ENCODE peak calls at places on chromosome 13, in seven cellular contexts. C is CD8-positive, alpha-beta T cell; P is neuronal stem cell; Y is iPS DF 6.9; S is stomach; O is PC-3; F is mesenchymal stem cell. M is an unnamed sample.

GRCh38 chr13:25494708-25495411 is 123.1 kb downstream of the ATP8A2 start:
- DNase-seq in C (no peak), P (no peak), Y (no peak), S (no peak), O (no peak), F (no peak), M (no peak)

GRCh38 chr13:100520936-100521765 is 67.4 kb downstream of the GGACT start:
- DNase-seq in C (no peak), P (no peak), Y (no peak), S (no peak), O (no peak), F (no peak), M (no peak)

GRCh38 chr13:90709329-90709728 is 638.2 kb upstream of the MIR17HG start:
- DNase-seq in C (no peak), P (no peak), Y (no peak), S (no peak), O (no peak), F (no peak), M (no peak)

GRCh38 chr13:24097667-24098066 is 62.9 kb upstream of the SPATA13 start:
- DNase-seq in C (no peak), P (no peak), Y (no peak), S (no peak), O (no peak), F (no peak), M (no peak)

GRCh38 chr13:22114630-22115311 is 443.9 kb downstream of the FGF9 start:
- DNase-seq in C (no peak), P (no peak), Y (no peak), S (no peak), O (no peak), F (peak; percentile 44), M (no peak)

GRCh38 chr13:40101708-40102359 is 446.4 kb downstream of the COG6 start:
- DNase-seq in C (no peak), P (no peak), Y (no peak), S (no peak), O (no peak), F (no peak), M (peak; percentile 45)

GRCh38 chr13:71867101-71867814 is at the start of gene DACH1:
- DNase-seq in C (no peak), P (peak; percentile 75), Y (no peak), S (peak; percentile 28), O (peak; percentile 24), F (peak; percentile 98), M (no peak)

GRCh38 chr13:93248627-93249047 is 22.0 kb downstream of the GPC6 start:
- DNase-seq in C (no peak), P (peak; percentile 40), Y (no peak), S (peak; percentile 31), O (peak; percentile 78), F (peak; percentile 71), M (no peak)

GRCh38 chr13:103403148-103403740 is 337.0 kb upstream of the SLC10A2 start:
- DNase-seq in C (no peak), P (no peak), Y (no peak), S (no peak), O (peak; percentile 30), F (no peak), M (peak; percentile 44)

GRCh38 chr13:103403814-103404213 is 337.6 kb upstream of the SLC10A2 start:
- DNase-seq in C (no peak), P (no peak), Y (no peak), S (no peak), O (no peak), F (no peak), M (no peak)

DNA sequence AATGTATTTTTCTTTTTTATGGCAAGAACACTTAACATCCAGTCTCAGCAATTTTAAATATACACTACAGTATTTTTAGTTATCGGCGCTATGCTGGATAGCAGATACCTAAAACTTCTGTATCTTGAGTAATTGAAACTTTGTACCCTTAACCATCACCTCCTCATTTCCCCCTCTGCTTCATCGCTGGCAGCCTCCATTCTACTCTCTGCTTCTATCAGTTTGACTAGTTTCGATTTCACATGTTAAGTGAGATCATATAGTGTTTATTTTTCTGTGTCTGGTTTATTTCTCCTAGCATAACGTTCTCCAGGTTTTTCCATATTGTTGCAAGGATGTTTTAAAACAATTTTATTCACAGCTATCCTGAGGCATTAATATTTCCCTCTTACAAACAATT is 340.8 kb upstream of the SLC10A2 start:
- DNase-seq in C (no peak), P (no peak), Y (no peak), S (no peak), O (no peak), F (no peak), M (no peak)
- H3K27ac ChIP-seq in C (no peak overlapping the region), P (no peak overlapping the region), Y (no peak overlapping the region), S (no peak overlapping the region), O (no peak overlapping the region), F (no peak overlapping the region), M (no peak overlapping the region)

GRCh38 chr13:34308725-34309124 is 490.8 kb downstream of the RFC3 start:
- DNase-seq in C (no peak), P (no peak), Y (no peak), S (no peak), O (no peak), F (peak; percentile 21), M (peak; percentile 71)

GRCh38 chr13:34302596-34302995 is 484.6 kb downstream of the RFC3 start:
- DNase-seq in C (no peak), P (no peak), Y (no peak), S (no peak), O (no peak), F (no peak), M (no peak)

GRCh38 chr13:34300559-34300958 is 482.6 kb downstream of the RFC3 start:
- DNase-seq in C (no peak), P (no peak), Y (no peak), S (no peak), O (no peak), F (peak; percentile 49), M (no peak)

GRCh38 chr13:34303346-34303745 is 485.4 kb downstream of the RFC3 start:
- DNase-seq in C (no peak), P (no peak), Y (no peak), S (peak; percentile 31), O (peak; percentile 43), F (no peak), M (peak; percentile 87)
- H3K27ac ChIP-seq in C (no peak overlapping the region), P (no peak overlapping the region), Y (no peak overlapping the region), S (no peak overlapping the region), O (no peak overlapping the region), F (no peak overlapping the region), M (peak overlapping the region; percentile 90)

DNA sequence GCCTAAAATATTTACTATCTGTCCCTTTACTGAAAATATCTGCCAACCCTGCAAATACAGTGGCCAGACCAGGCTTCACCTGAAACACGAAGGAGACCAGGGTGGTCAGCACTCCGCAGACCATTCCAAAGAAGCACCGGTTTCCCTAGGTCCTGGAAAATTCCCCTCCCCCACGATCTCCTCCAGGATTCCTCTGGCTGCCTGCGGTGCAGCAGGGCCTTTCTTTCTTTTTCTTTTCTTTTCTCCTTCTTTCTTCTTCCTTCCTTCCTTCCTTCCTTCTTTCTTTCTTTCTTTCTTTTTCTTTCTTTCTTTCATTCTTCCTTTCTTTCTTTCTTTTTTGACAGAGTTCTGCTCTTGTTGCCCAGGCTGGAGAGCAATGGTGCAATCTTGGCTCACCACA is 152.7 kb downstream of the USP12 start:
- DNase-seq in C (no peak), P (no peak), Y (no peak), S (no peak), O (no peak), F (no peak), M (no peak)
- H3K27ac ChIP-seq in C (no peak overlapping the region), P (no peak overlapping the region), Y (no peak overlapping the region), S (peak overlapping the region; percentile 33), O (no peak overlapping the region), F (no peak overlapping the region), M (no peak overlapping the region)

DNA sequence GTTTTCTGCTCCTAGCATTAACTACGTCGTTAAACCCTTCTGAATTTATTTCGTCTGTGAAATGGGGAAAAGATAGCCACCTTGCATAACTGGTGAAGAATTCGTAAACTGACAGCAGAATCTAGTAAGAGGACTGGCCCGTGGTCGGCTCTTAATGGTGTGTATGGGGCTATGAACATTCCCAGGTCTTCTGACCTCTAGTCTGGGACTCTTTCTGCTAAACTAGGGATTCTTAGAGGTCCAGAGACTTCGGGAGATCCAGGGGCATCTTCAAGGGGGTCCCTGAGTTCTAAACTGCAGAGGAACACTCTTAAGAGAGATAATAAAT is 231.1 kb upstream of the SERP2 start:
- DNase-seq in C (no peak), P (no peak), Y (no peak), S (no peak), O (no peak), F (no peak), M (no peak)
- H3K27ac ChIP-seq in C (peak overlapping the region; percentile 68), P (no peak overlapping the region), Y (no peak overlapping the region), S (peak overlapping the region; percentile 90), O (peak overlapping the region; percentile 70), F (peak overlapping the region; percentile 72), M (peak overlapping the region; percentile 92)

GRCh38 chr13:98976338-98976737 is 1.5 kb downstream of the DOCK9 start:
- DNase-seq in C (no peak), P (no peak), Y (no peak), S (no peak), O (no peak), F (peak; percentile 66), M (no peak)

GRCh38 chr13:98976941-98977340 is 923 bp downstream of the DOCK9 start:
- DNase-seq in C (no peak), P (no peak), Y (no peak), S (no peak), O (no peak), F (peak; percentile 38), M (no peak)

GRCh38 chr13:98974053-98974452 is 3.8 kb downstream of the DOCK9 start:
- DNase-seq in C (no peak), P (no peak), Y (no peak), S (no peak), O (no peak), F (no peak), M (no peak)

GRCh38 chr13:98977568-98978270 is at the start of gene DOCK9:
- DNase-seq in C (no peak), P (peak; percentile 26), Y (no peak), S (peak; percentile 60), O (peak; percentile 25), F (peak; percentile 84), M (no peak)

DNA sequence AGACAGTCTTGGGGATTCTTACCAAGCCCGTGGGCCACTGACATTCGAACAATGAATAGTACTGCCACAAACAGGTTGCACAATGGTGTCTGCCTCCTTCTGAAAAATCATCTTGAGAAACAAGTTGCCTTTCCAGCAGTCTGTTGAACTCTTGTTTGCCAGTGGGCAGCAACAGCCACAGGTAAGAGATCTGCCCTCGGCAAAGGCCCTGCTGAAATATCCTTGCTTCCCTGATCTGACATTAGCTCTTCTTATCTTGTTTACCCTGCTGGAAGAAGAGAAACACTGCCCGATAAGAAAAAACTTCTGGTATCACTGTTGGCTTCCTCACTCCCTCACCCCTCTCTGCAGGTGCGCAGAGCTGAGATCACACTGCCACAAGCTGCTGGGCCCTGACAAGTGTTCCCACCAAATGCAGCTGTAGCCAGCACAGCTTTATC is 2.0 kb downstream of the DOCK9 start:
- DNase-seq in C (no peak), P (no peak), Y (no peak), S (no peak), O (no peak), F (peak; percentile 42), M (no peak)
- H3K27ac ChIP-seq in C (no peak overlapping the region), P (peak overlapping the region; percentile 3), Y (no peak overlapping the region), S (peak overlapping the region; percentile 19), O (no peak overlapping the region), F (peak overlapping the region; percentile 41), M (peak overlapping the region; percentile 90)

GRCh38 chr13:44519642-44520041 is 56.5 kb downstream of the TSC22D1 start:
- DNase-seq in C (no peak), P (no peak), Y (no peak), S (no peak), O (no peak), F (no peak), M (no peak)

GRCh38 chr13:44523176-44524017 is 52.7 kb downstream of the TSC22D1 start:
- DNase-seq in C (no peak), P (no peak), Y (no peak), S (no peak), O (peak; percentile 72), F (peak; percentile 72), M (peak; percentile 66)
- H3K27ac ChIP-seq in C (no peak overlapping the region), P (no peak overlapping the region), Y (no peak overlapping the region), S (peak overlapping the region; percentile 8), O (peak overlapping the region; percentile 78), F (peak overlapping the region; percentile 94), M (peak overlapping the region; percentile 59)

M was measured in epithelial cell of prostate.